ENCODE peak calls at places on chromosome 21, in five cellular contexts. S, M, E, H and Q are unnamed samples.

GRCh38 chr21:32413697-32414578 is 1.4 kb downstream of the EVA1C start:
- DNase-seq in S (no peak), M (peak; percentile 46), E (peak; percentile 76), H (peak; percentile 40), Q (no peak)

GRCh38 chr21:41547111-41547510 is 39.2 kb upstream of the TMPRSS2 start:
- DNase-seq in S (no peak), M (no peak), E (no peak), H (no peak), Q (no peak)

GRCh38 chr21:28805885-28806284 is 186.8 kb downstream of the LTN1 start:
- DNase-seq in S (no peak), M (no peak), E (peak; percentile 97), H (no peak), Q (peak; percentile 86)

GRCh38 chr21:16534408-16535099 is 804.8 kb downstream of the USP25 start:
- DNase-seq in S (peak; percentile 1), M (peak; percentile 35), E (peak; percentile 98), H (peak; percentile 40), Q (peak; percentile 79)

GRCh38 chr21:21929228-21929627 is 931.0 kb downstream of the NCAM2 start:
- DNase-seq in S (no peak), M (no peak), E (no peak), H (no peak), Q (no peak)

GRCh38 chr21:32770514-32771133 is 931 bp downstream of the PAXBP1 start:
- DNase-seq in S (no peak), M (no peak), E (peak; percentile 13), H (no peak), Q (peak; percentile 17)

GRCh38 chr21:41133896-41134522 is 34.0 kb upstream of the BACE2 start:
- DNase-seq in S (no peak), M (peak; percentile 23), E (peak; percentile 53), H (peak; percentile 47), Q (peak; percentile 68)

GRCh38 chr21:41481191-41481590 is 26.8 kb downstream of the TMPRSS2 start:
- DNase-seq in S (no peak), M (no peak), E (peak; percentile 7), H (peak; percentile 37), Q (peak; percentile 60)

GRCh38 chr21:15289896-15290841 is 225.4 kb upstream of the NRIP1 start:
- DNase-seq in S (no peak), M (no peak), E (no peak), H (no peak), Q (peak; percentile 16)

GRCh38 chr21:41961753-41962152 is 7.9 kb upstream of the C2CD2 start:
- DNase-seq in S (no peak), M (no peak), E (no peak), H (no peak), Q (no peak)

GRCh38 chr21:35354078-35354477 is 305.0 kb upstream of the RUNX1 start:
- DNase-seq in S (no peak), M (no peak), E (no peak), H (no peak), Q (no peak)

GRCh38 chr21:42403611-42404231 is at the start of gene UBASH3A:
- DNase-seq in S (no peak), M (no peak), E (no peak), H (no peak), Q (no peak)

GRCh38 chr21:16082038-16082816 is 352.4 kb downstream of the USP25 start:
- DNase-seq in S (no peak), M (no peak), E (peak; percentile 55), H (peak; percentile 46), Q (peak; percentile 41)

GRCh38 chr21:15135867-15136629 is 71.2 kb upstream of the NRIP1 start:
- DNase-seq in S (no peak), M (no peak), E (no peak), H (peak; percentile 43), Q (no peak)

GRCh38 chr21:29487154-29487553 is 188.4 kb downstream of the BACH1 start:
- DNase-seq in S (no peak), M (no peak), E (no peak), H (no peak), Q (no peak)

GRCh38 chr21:28213221-28213620 is 779.5 kb downstream of the LTN1 start:
- DNase-seq in S (no peak), M (no peak), E (no peak), H (no peak), Q (no peak)

GRCh38 chr21:16742116-16742515 is 770.7 kb upstream of the CXADR start:
- DNase-seq in S (no peak), M (no peak), E (peak; percentile 25), H (no peak), Q (no peak)

GRCh38 chr21:26170471-26171309 is at the start of gene APP:
- DNase-seq in S (peak; percentile 84), M (peak; percentile 77), E (peak; percentile 76), H (no peak), Q (peak; percentile 73)
- H3K4me3 ChIP-seq in S (peak within 1 kb of the TSS; percentile 92), M (peak within 1 kb of the TSS; percentile 81), E (peak within 1 kb of the TSS; percentile 90), H (peak within 1 kb of the TSS; percentile 87), Q (peak within 1 kb of the TSS; percentile 89)

DNA sequence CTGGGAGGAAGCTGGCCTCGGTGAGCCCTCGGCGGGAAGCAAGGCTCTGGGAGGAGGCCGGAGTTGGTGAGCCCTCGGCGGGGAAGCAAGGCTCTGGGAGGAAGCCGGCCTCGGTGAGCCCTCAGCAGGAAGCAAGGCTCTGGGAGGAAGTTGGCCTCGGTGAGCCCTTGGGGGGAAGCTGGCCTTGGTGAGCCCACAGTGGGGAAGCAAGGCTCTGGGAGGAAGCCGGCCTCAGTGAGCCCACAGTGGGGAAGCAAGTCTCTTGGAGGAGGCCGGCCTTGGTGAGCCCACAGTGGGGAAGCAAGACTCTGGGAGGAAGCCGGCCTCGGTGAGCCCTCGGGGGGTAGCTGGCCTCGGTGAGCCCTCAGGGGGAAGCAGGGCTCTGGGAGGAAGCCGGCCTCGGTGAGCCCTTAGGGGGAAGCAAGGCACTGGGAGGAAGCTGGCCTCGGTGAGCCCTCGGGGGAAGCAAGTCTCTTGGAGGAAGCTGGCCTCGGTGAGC is 36.0 kb downstream of the KRTAP10-1 start:
- DNase-seq in S (no peak), M (no peak), E (no peak), H (no peak), Q (no peak)
- H3K4me3 ChIP-seq in S (no peak overlapping the region), M (no peak overlapping the region), E (no peak overlapping the region), H (no peak overlapping the region), Q (no peak overlapping the region)

GRCh38 chr21:34076835-34077234 is 3.5 kb downstream of the MRPS6 start:
- DNase-seq in S (no peak), M (no peak), E (no peak), H (no peak), Q (no peak)
- H3K4me3 ChIP-seq in S (no peak overlapping the region), M (no peak overlapping the region), E (no peak overlapping the region), H (no peak overlapping the region), Q (no peak overlapping the region)

GRCh38 chr21:39445339-39446269 is at the start of gene LCA5L:
- DNase-seq in S (peak; percentile 92), M (peak; percentile 84), E (peak; percentile 92), H (peak; percentile 70), Q (peak; percentile 88)
- H3K4me3 ChIP-seq in S (peak within 1 kb of the TSS; percentile 88), M (peak within 1 kb of the TSS; percentile 81), E (peak within 1 kb of the TSS; percentile 82), H (peak within 1 kb of the TSS; percentile 88), Q (peak within 1 kb of the TSS; percentile 91)

GRCh38 chr21:34129971-34130597 is 56.7 kb downstream of the MRPS6 start:
- DNase-seq in S (no peak), M (no peak), E (peak; percentile 27), H (no peak), Q (peak; percentile 15)
- H3K4me3 ChIP-seq in S (no peak overlapping the region), M (no peak overlapping the region), E (no peak overlapping the region), H (no peak overlapping the region), Q (peak overlapping the region; percentile 0)

GRCh38 chr21:45406801-45407628 is 2.0 kb downstream of the COL18A1 start:
- DNase-seq in S (no peak), M (no peak), E (no peak), H (no peak), Q (no peak)
- H3K4me3 ChIP-seq in S (no peak overlapping the region), M (no peak overlapping the region), E (peak overlapping the region; percentile 59), H (no peak overlapping the region), Q (no peak overlapping the region)